ENCODE peak calls at places on chromosomes 4 and X, in six cellular contexts. I, M, G, Q, Y and X are unnamed samples.
A peak's percentile ranks its signal among the peaks of the same experiment; 100 is the strongest.

GRCh38 chr4:74555231-74555630 is 110.3 kb downstream of the AREG start:
- DNase-seq in Q (no peak), G (no peak), Y (no peak), I (no peak), M (no peak), X (no peak)

GRCh38 chr4:20431422-20432014 is 179.8 kb downstream of the SLIT2 start:
- DNase-seq in I (no peak), Y (peak; percentile 17), Q (no peak), G (peak; percentile 70), M (peak; percentile 66), X (no peak)

GRCh38 chr4:3415471-3416141 is 26.2 kb upstream of the HGFAC start:
- DNase-seq in Q (peak; percentile 48), G (no peak), M (no peak), Y (no peak), I (no peak), X (no peak)

GRCh38 chr4:48334236-48334635 is 7.1 kb upstream of the SLAIN2 start:
- DNase-seq in Q (no peak), M (no peak), I (no peak), G (no peak), Y (no peak), X (no peak)

GRCh38 chr4:183831689-183832088 is 73.4 kb upstream of the STOX2 start:
- DNase-seq in Q (no peak), Y (no peak), I (no peak), G (no peak), M (no peak), X (no peak)

GRCh38 chr4:41967392-41967791 is 14.2 kb upstream of the DCAF4L1 start:
- DNase-seq in Q (no peak), I (no peak), G (no peak), M (no peak), Y (no peak), X (no peak)

GRCh38 chrX:69066966-69067525 is 98.2 kb downstream of the PJA1 start:
- DNase-seq in I (no peak), Q (no peak), G (peak; percentile 19), M (no peak), Y (no peak), X (no peak)

GRCh38 chr4:39514888-39515401 is 12.3 kb downstream of the UGDH start:
- DNase-seq in I (peak; percentile 80), Q (no peak), M (no peak), Y (no peak), G (no peak), X (no peak)

GRCh38 chr4:68869274-68869773 is 53.5 kb downstream of the UGT2B10 start:
- DNase-seq in M (no peak), G (no peak), I (no peak), Q (no peak), Y (no peak), X (no peak)

GRCh38 chr4:68872442-68873217 is 56.8 kb downstream of the UGT2B10 start:
- DNase-seq in M (no peak), G (no peak), Q (no peak), Y (no peak), I (no peak), X (no peak)

GRCh38 chr4:68874507-68874906 is 58.7 kb downstream of the UGT2B10 start:
- DNase-seq in I (no peak), Q (no peak), G (no peak), M (no peak), Y (no peak), X (no peak)

GRCh38 chr4:68871772-68872441 is 56.1 kb downstream of the UGT2B10 start:
- DNase-seq in Y (no peak), I (no peak), M (no peak), Q (no peak), G (no peak), X (no peak)

DNA sequence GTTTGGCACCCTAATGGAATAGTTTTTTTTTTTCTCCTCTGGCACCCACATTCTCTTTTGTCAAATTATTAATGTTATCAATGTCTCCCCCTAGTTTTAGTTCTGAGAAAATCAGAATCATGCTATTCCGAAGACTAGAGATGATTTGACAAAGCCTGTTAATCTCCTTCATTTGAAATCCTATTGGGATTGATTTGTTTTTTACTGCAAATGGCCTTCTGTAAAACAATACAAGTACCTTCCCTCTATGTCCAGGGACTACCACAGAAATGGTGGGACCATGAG is 57.4 kb downstream of the UGT2B10 start:
- DNase-seq in I (no peak), Q (no peak), G (no peak), M (no peak), Y (no peak), X (no peak)
- H3K27ac ChIP-seq in I (no peak overlapping the region), Q (no peak overlapping the region), G (no peak overlapping the region), M (no peak overlapping the region), Y (no peak overlapping the region), X (no peak overlapping the region)

DNA sequence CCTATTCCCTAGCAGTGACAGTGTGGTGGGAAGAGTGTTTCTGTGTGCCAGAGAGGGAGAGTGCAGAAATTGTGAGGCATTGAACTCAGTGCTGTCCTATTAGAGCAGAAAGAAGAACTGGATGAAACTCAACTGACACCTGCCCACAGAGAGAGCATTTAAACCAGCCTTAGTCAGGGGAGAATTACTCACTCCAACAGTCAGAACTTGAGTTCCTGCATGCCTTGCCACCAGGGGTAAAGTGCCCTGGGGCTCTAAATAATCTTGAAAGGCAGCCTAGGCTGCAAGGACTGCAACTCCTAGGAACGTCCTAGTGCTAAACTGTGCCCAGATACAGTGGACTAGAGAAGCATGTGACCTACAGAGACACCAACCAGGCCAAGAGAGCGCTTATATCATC is 12.8 kb downstream of the CYSLTR1 start:
- DNase-seq in Q (no peak), Y (no peak), M (no peak), I (no peak), G (no peak), X (no peak)
- H3K9me3 ChIP-seq in Q (no peaks in the 10 kb centered on the region), Y (no peaks in the 10 kb centered on the region), M (no peaks in the 10 kb centered on the region), I (no peaks in the 10 kb centered on the region), G (no peaks in the 10 kb centered on the region), X (no peaks in the 10 kb centered on the region)

GRCh38 chr4:108574402-108574801 is 46.0 kb upstream of the RPL34 start:
- DNase-seq in Q (no peak), Y (no peak), M (peak; percentile 7), I (no peak), G (no peak), X (no peak)

DNA sequence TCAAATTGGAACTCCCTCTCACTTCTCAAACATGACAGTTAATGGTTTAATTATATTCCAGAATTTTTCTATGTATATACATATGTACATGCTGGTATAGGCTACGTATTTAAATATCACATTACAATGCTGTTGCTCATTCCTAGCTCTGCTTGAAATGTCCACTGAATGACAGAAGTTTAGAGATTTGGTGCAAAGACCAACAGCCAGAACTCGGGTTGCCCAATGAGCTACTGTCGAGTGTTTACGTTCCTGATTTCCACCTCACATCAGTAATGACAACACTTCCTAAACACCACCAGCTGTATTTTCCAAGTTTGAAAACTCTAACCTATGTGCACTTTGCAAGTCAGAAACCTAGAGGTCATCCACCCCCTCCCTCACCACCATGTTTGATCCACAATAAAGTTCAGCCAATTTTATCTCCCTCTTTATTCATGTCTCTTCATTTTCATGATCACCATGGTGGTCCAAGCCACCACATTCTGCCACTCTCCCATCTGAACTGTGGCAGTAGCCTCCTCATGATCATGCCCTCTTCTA is 49.3 kb upstream of the RPL34 start:
- DNase-seq in M (no peak), G (no peak), Y (no peak), I (no peak), Q (no peak), X (no peak)
- H3K27ac ChIP-seq in M (no peak overlapping the region), G (no peak overlapping the region), Y (no peak overlapping the region), I (no peak overlapping the region), Q (no peak overlapping the region), X (no peak overlapping the region)

GRCh38 chrX:132017431-132018185 is 5.5 kb upstream of the STK26 start:
- DNase-seq in M (no peak), Q (no peak), Y (no peak), I (no peak), G (no peak), X (no peak)
- H3K9me3 ChIP-seq in M (no peaks in the 10 kb centered on the region), Q (no peaks in the 10 kb centered on the region), Y (no peaks in the 10 kb centered on the region), I (no peaks in the 10 kb centered on the region), G (no peaks in the 10 kb centered on the region), X (no peaks in the 10 kb centered on the region)